ENCODE peak calls at places on chromosomes 16 and 17, in eight cellular contexts. One of them, this sample, is unnamed.

GRCh38 chr16:52785653-52786052 is 238.7 kb upstream of the TOX3 start:
- DNase-seq in stimulated activated CD4-positive, alpha-beta T cell treated with anti-CD3 and anti-CD28 coated beads, Interleukin-4, amount 100 ng/mL, for 4 hours: no peak
- DNase-seq in EL: no peak
- DNase-seq in GM12891: no peak
- DNase-seq in naive B cell: no peak
- DNase-seq in lower leg skin: no peak
- DNase-seq in germinal center: no peak
- DNase-seq in aorta: no peak
- DNase-seq in this sample: no peak

GRCh38 chr16:1213796-1214372 is 11.2 kb downstream of the TPSG1 start:
- DNase-seq in EL: no peak
- DNase-seq in naive B cell: no peak
- DNase-seq in germinal center: no peak
- DNase-seq in aorta: no peak
- DNase-seq in lower leg skin: no peak
- DNase-seq in stimulated activated CD4-positive, alpha-beta T cell treated with anti-CD3 and anti-CD28 coated beads, Interleukin-4, amount 100 ng/mL, for 4 hours: no peak
- DNase-seq in GM12891: no peak
- DNase-seq in this sample: no peak

GRCh38 chr17:44918006-44918405 is 2.7 kb upstream of the GFAP start:
- DNase-seq in lower leg skin: no peak
- DNase-seq in aorta: no peak
- DNase-seq in germinal center: no peak
- DNase-seq in GM12891: no peak
- DNase-seq in EL: no peak
- DNase-seq in stimulated activated CD4-positive, alpha-beta T cell treated with anti-CD3 and anti-CD28 coated beads, Interleukin-4, amount 100 ng/mL, for 4 hours: no peak
- DNase-seq in naive B cell: no peak
- DNase-seq in this sample: no peak

GRCh38 chr17:19911033-19911432 is 43.3 kb upstream of the ULK2 start:
- DNase-seq in stimulated activated CD4-positive, alpha-beta T cell treated with anti-CD3 and anti-CD28 coated beads, Interleukin-4, amount 100 ng/mL, for 4 hours: no peak
- DNase-seq in germinal center: no peak
- DNase-seq in naive B cell: no peak
- DNase-seq in GM12891: no peak
- DNase-seq in aorta: no peak
- DNase-seq in EL: no peak
- DNase-seq in lower leg skin: no peak
- DNase-seq in this sample: no peak

GRCh38 chr16:10770907-10771306 is 27.3 kb downstream of the NUBP1 start:
- DNase-seq in naive B cell: no peak
- DNase-seq in aorta: no peak
- DNase-seq in EL: no peak
- DNase-seq in stimulated activated CD4-positive, alpha-beta T cell treated with anti-CD3 and anti-CD28 coated beads, Interleukin-4, amount 100 ng/mL, for 4 hours: no peak
- DNase-seq in lower leg skin: no peak
- DNase-seq in GM12891: no peak
- DNase-seq in germinal center: no peak
- DNase-seq in this sample: no peak

GRCh38 chr16:46648656-46649055 is 27.5 kb upstream of the SHCBP1 start:
- DNase-seq in EL: no peak
- DNase-seq in naive B cell: no peak
- DNase-seq in aorta: no peak
- DNase-seq in stimulated activated CD4-positive, alpha-beta T cell treated with anti-CD3 and anti-CD28 coated beads, Interleukin-4, amount 100 ng/mL, for 4 hours: no peak
- DNase-seq in germinal center: no peak
- DNase-seq in lower leg skin: no peak
- DNase-seq in GM12891: no peak
- DNase-seq in this sample: no peak

GRCh38 chr16:3175157-3176153 is 12.5 kb upstream of the OR1F1 start:
- DNase-seq in aorta: peak; percentile 68
- DNase-seq in GM12891: no peak
- DNase-seq in naive B cell: no peak
- DNase-seq in germinal center: no peak
- DNase-seq in EL: peak; percentile 80
- DNase-seq in stimulated activated CD4-positive, alpha-beta T cell treated with anti-CD3 and anti-CD28 coated beads, Interleukin-4, amount 100 ng/mL, for 4 hours: no peak
- DNase-seq in lower leg skin: no peak
- DNase-seq in this sample: no peak

GRCh38 chr17:73798111-73798748 is 154.0 kb upstream of the SDK2 start:
- DNase-seq in EL: peak; percentile 29
- DNase-seq in stimulated activated CD4-positive, alpha-beta T cell treated with anti-CD3 and anti-CD28 coated beads, Interleukin-4, amount 100 ng/mL, for 4 hours: no peak
- DNase-seq in naive B cell: no peak
- DNase-seq in germinal center: no peak
- DNase-seq in GM12891: no peak
- DNase-seq in aorta: no peak
- DNase-seq in lower leg skin: no peak
- DNase-seq in this sample: no peak

GRCh38 chr17:61175298-61176142 is 224.1 kb upstream of the TBX2 start:
- DNase-seq in naive B cell: no peak
- DNase-seq in germinal center: no peak
- DNase-seq in aorta: no peak
- DNase-seq in EL: no peak
- DNase-seq in lower leg skin: no peak
- DNase-seq in stimulated activated CD4-positive, alpha-beta T cell treated with anti-CD3 and anti-CD28 coated beads, Interleukin-4, amount 100 ng/mL, for 4 hours: no peak
- DNase-seq in GM12891: no peak
- DNase-seq in this sample: no peak

GRCh38 chr16:19898166-19898565 is 13.5 kb upstream of the GPRC5B start:
- DNase-seq in lower leg skin: no peak
- DNase-seq in germinal center: no peak
- DNase-seq in GM12891: no peak
- DNase-seq in aorta: no peak
- DNase-seq in EL: no peak
- DNase-seq in stimulated activated CD4-positive, alpha-beta T cell treated with anti-CD3 and anti-CD28 coated beads, Interleukin-4, amount 100 ng/mL, for 4 hours: no peak
- DNase-seq in naive B cell: no peak
- DNase-seq in this sample: no peak

This sample was measured in central memory CD4-positive, alpha-beta T cell.